ENCODE peak calls at places on chromosomes 4 and X, in six cellular contexts. One of them, this sample, is unnamed.

GRCh38 chr4:103075894-103076776 is at the start of gene SLC9B2:
- DNase-seq in heart right ventricle: peak
- DNase-seq in D721Med: peak
- DNase-seq in NCI-H774: no peak
- DNase-seq in hepatocyte: peak
- DNase-seq in activated CD4-positive, alpha-beta T cell treated with anti-CD3 and anti-CD28 coated beads, Interleukin-2, amount 50 U/mL, for 48 hours: peak
- DNase-seq in this sample: peak

GRCh38 chrX:9189286-9189685 is 155.4 kb upstream of the FAM9B start:
- DNase-seq in hepatocyte: no peak
- DNase-seq in D721Med: no peak
- DNase-seq in NCI-H774: peak
- DNase-seq in heart right ventricle: no peak
- DNase-seq in activated CD4-positive, alpha-beta T cell treated with anti-CD3 and anti-CD28 coated beads, Interleukin-2, amount 50 U/mL, for 48 hours: no peak
- DNase-seq in this sample: no peak

GRCh38 chr4:53905935-53906377 is 158.4 kb downstream of the CHIC2 start:
- DNase-seq in hepatocyte: peak
- DNase-seq in heart right ventricle: peak
- DNase-seq in NCI-H774: peak
- DNase-seq in D721Med: no peak
- DNase-seq in activated CD4-positive, alpha-beta T cell treated with anti-CD3 and anti-CD28 coated beads, Interleukin-2, amount 50 U/mL, for 48 hours: no peak
- DNase-seq in this sample: peak

GRCh38 chr4:179803857-179804256 is 2361.6 kb upstream of the AGA start:
- DNase-seq in heart right ventricle: no peak
- DNase-seq in D721Med: no peak
- DNase-seq in NCI-H774: no peak
- DNase-seq in hepatocyte: no peak
- DNase-seq in activated CD4-positive, alpha-beta T cell treated with anti-CD3 and anti-CD28 coated beads, Interleukin-2, amount 50 U/mL, for 48 hours: no peak
- DNase-seq in this sample: no peak

GRCh38 chr4:1602621-1603412 is 81.3 kb downstream of the FAM53A start:
- DNase-seq in D721Med: no peak
- DNase-seq in NCI-H774: no peak
- DNase-seq in activated CD4-positive, alpha-beta T cell treated with anti-CD3 and anti-CD28 coated beads, Interleukin-2, amount 50 U/mL, for 48 hours: no peak
- DNase-seq in heart right ventricle: no peak
- DNase-seq in hepatocyte: no peak
- DNase-seq in this sample: no peak

GRCh38 chr4:142129931-142130330 is 493.5 kb downstream of the IL15 start:
- DNase-seq in heart right ventricle: no peak
- DNase-seq in activated CD4-positive, alpha-beta T cell treated with anti-CD3 and anti-CD28 coated beads, Interleukin-2, amount 50 U/mL, for 48 hours: no peak
- DNase-seq in D721Med: no peak
- DNase-seq in NCI-H774: no peak
- DNase-seq in hepatocyte: no peak
- DNase-seq in this sample: no peak

GRCh38 chr4:71878388-71878787 is 94.5 kb upstream of the GC start:
- DNase-seq in D721Med: no peak
- DNase-seq in activated CD4-positive, alpha-beta T cell treated with anti-CD3 and anti-CD28 coated beads, Interleukin-2, amount 50 U/mL, for 48 hours: no peak
- DNase-seq in heart right ventricle: no peak
- DNase-seq in hepatocyte: no peak
- DNase-seq in NCI-H774: no peak
- DNase-seq in this sample: no peak

GRCh38 chr4:85953651-85954018 is 406.2 kb downstream of the MAPK10 start:
- DNase-seq in NCI-H774: no peak
- DNase-seq in heart right ventricle: no peak
- DNase-seq in hepatocyte: peak
- DNase-seq in activated CD4-positive, alpha-beta T cell treated with anti-CD3 and anti-CD28 coated beads, Interleukin-2, amount 50 U/mL, for 48 hours: no peak
- DNase-seq in D721Med: no peak
- DNase-seq in this sample: no peak

GRCh38 chrX:39944416-39944815 is 153.3 kb downstream of the BCOR start:
- DNase-seq in NCI-H774: no peak
- DNase-seq in activated CD4-positive, alpha-beta T cell treated with anti-CD3 and anti-CD28 coated beads, Interleukin-2, amount 50 U/mL, for 48 hours: no peak
- DNase-seq in D721Med: no peak
- DNase-seq in heart right ventricle: no peak
- DNase-seq in hepatocyte: no peak
- DNase-seq in this sample: no peak

GRCh38 chrX:136694491-136695087 is 46.6 kb downstream of the CD40LG start:
- DNase-seq in heart right ventricle: no peak
- DNase-seq in NCI-H774: peak
- DNase-seq in D721Med: no peak
- DNase-seq in activated CD4-positive, alpha-beta T cell treated with anti-CD3 and anti-CD28 coated beads, Interleukin-2, amount 50 U/mL, for 48 hours: no peak
- DNase-seq in hepatocyte: peak
- DNase-seq in this sample: no peak

GRCh38 chr4:773214-773613 is 52.7 kb downstream of the CPLX1 start:
- DNase-seq in activated CD4-positive, alpha-beta T cell treated with anti-CD3 and anti-CD28 coated beads, Interleukin-2, amount 50 U/mL, for 48 hours: no peak
- DNase-seq in hepatocyte: no peak
- DNase-seq in NCI-H774: no peak
- DNase-seq in D721Med: no peak
- DNase-seq in heart right ventricle: no peak
- DNase-seq in this sample: no peak

GRCh38 chr4:113998531-113998930 is 19.1 kb upstream of the ARSJ start:
- DNase-seq in activated CD4-positive, alpha-beta T cell treated with anti-CD3 and anti-CD28 coated beads, Interleukin-2, amount 50 U/mL, for 48 hours: no peak
- DNase-seq in NCI-H774: no peak
- DNase-seq in hepatocyte: no peak
- DNase-seq in heart right ventricle: no peak
- DNase-seq in D721Med: no peak
- DNase-seq in this sample: no peak

GRCh38 chrX:7941390-7942042 is 14.3 kb upstream of the PNPLA4 start:
- DNase-seq in hepatocyte: peak
- DNase-seq in D721Med: no peak
- DNase-seq in activated CD4-positive, alpha-beta T cell treated with anti-CD3 and anti-CD28 coated beads, Interleukin-2, amount 50 U/mL, for 48 hours: no peak
- DNase-seq in heart right ventricle: no peak
- DNase-seq in NCI-H774: no peak
- DNase-seq in this sample: no peak

GRCh38 chr4:96093057-96093456 is 253.2 kb downstream of the PDHA2 start:
- DNase-seq in hepatocyte: no peak
- DNase-seq in NCI-H774: peak
- DNase-seq in activated CD4-positive, alpha-beta T cell treated with anti-CD3 and anti-CD28 coated beads, Interleukin-2, amount 50 U/mL, for 48 hours: no peak
- DNase-seq in heart right ventricle: no peak
- DNase-seq in D721Med: no peak
- DNase-seq in this sample: no peak

GRCh38 chrX:2577844-2578444 is 77.2 kb upstream of the DHRSX start:
- DNase-seq in NCI-H774: no peak
- DNase-seq in hepatocyte: no peak
- DNase-seq in D721Med: no peak
- DNase-seq in activated CD4-positive, alpha-beta T cell treated with anti-CD3 and anti-CD28 coated beads, Interleukin-2, amount 50 U/mL, for 48 hours: no peak
- DNase-seq in heart right ventricle: no peak
- DNase-seq in this sample: no peak

GRCh38 chr4:150007512-150007911 is 70.7 kb upstream of the DCLK2 start:
- DNase-seq in D721Med: no peak
- DNase-seq in NCI-H774: no peak
- DNase-seq in activated CD4-positive, alpha-beta T cell treated with anti-CD3 and anti-CD28 coated beads, Interleukin-2, amount 50 U/mL, for 48 hours: no peak
- DNase-seq in heart right ventricle: no peak
- DNase-seq in hepatocyte: no peak
- DNase-seq in this sample: no peak

GRCh38 chr4:168784786-168785461 is 225.1 kb downstream of the CBR4 start:
- DNase-seq in D721Med: no peak
- DNase-seq in activated CD4-positive, alpha-beta T cell treated with anti-CD3 and anti-CD28 coated beads, Interleukin-2, amount 50 U/mL, for 48 hours: no peak
- DNase-seq in hepatocyte: no peak
- DNase-seq in NCI-H774: no peak
- DNase-seq in heart right ventricle: no peak
- DNase-seq in this sample: no peak

GRCh38 chr4:22670953-22671352 is 21.8 kb upstream of the GBA3 start:
- DNase-seq in hepatocyte: peak
- DNase-seq in heart right ventricle: no peak
- DNase-seq in D721Med: no peak
- DNase-seq in activated CD4-positive, alpha-beta T cell treated with anti-CD3 and anti-CD28 coated beads, Interleukin-2, amount 50 U/mL, for 48 hours: no peak
- DNase-seq in NCI-H774: no peak
- DNase-seq in this sample: no peak

GRCh38 chr4:23219779-23220408 is 527.2 kb downstream of the GBA3 start:
- DNase-seq in D721Med: no peak
- DNase-seq in heart right ventricle: no peak
- DNase-seq in hepatocyte: no peak
- DNase-seq in activated CD4-positive, alpha-beta T cell treated with anti-CD3 and anti-CD28 coated beads, Interleukin-2, amount 50 U/mL, for 48 hours: no peak
- DNase-seq in NCI-H774: no peak
- DNase-seq in this sample: no peak

GRCh38 chrX:68186552-68187262 is 246.6 kb downstream of the OPHN1 start:
- DNase-seq in activated CD4-positive, alpha-beta T cell treated with anti-CD3 and anti-CD28 coated beads, Interleukin-2, amount 50 U/mL, for 48 hours: no peak
- DNase-seq in NCI-H774: no peak
- DNase-seq in hepatocyte: no peak
- DNase-seq in heart right ventricle: no peak
- DNase-seq in D721Med: no peak
- DNase-seq in this sample: no peak

GRCh38 chr4:3672465-3672831 is 93.7 kb upstream of the ADRA2C start:
- DNase-seq in activated CD4-positive, alpha-beta T cell treated with anti-CD3 and anti-CD28 coated beads, Interleukin-2, amount 50 U/mL, for 48 hours: no peak
- DNase-seq in heart right ventricle: no peak
- DNase-seq in NCI-H774: no peak
- DNase-seq in hepatocyte: no peak
- DNase-seq in D721Med: no peak
- DNase-seq in this sample: no peak

GRCh38 chr4:93646225-93646930 is 182.2 kb upstream of the ATOH1 start:
- DNase-seq in heart right ventricle: no peak
- DNase-seq in activated CD4-positive, alpha-beta T cell treated with anti-CD3 and anti-CD28 coated beads, Interleukin-2, amount 50 U/mL, for 48 hours: no peak
- DNase-seq in NCI-H774: no peak
- DNase-seq in D721Med: no peak
- DNase-seq in hepatocyte: peak
- DNase-seq in this sample: no peak

GRCh38 chrX:12446342-12447075 is 308.2 kb downstream of the FRMPD4 start:
- DNase-seq in heart right ventricle: no peak
- DNase-seq in D721Med: no peak
- DNase-seq in hepatocyte: no peak
- DNase-seq in NCI-H774: no peak
- DNase-seq in activated CD4-positive, alpha-beta T cell treated with anti-CD3 and anti-CD28 coated beads, Interleukin-2, amount 50 U/mL, for 48 hours: no peak
- DNase-seq in this sample: no peak

GRCh38 chr4:149029056-149029651 is 586.9 kb upstream of the NR3C2 start:
- DNase-seq in D721Med: no peak
- DNase-seq in heart right ventricle: no peak
- DNase-seq in activated CD4-positive, alpha-beta T cell treated with anti-CD3 and anti-CD28 coated beads, Interleukin-2, amount 50 U/mL, for 48 hours: no peak
- DNase-seq in hepatocyte: peak
- DNase-seq in NCI-H774: no peak
- DNase-seq in this sample: no peak

GRCh38 chrX:46994096-46994495 is 81.9 kb downstream of the JADE3 start:
- DNase-seq in hepatocyte: no peak
- DNase-seq in NCI-H774: no peak
- DNase-seq in D721Med: no peak
- DNase-seq in activated CD4-positive, alpha-beta T cell treated with anti-CD3 and anti-CD28 coated beads, Interleukin-2, amount 50 U/mL, for 48 hours: no peak
- DNase-seq in heart right ventricle: no peak
- DNase-seq in this sample: peak

GRCh38 chr4:170091069-170091696 is 1.4 kb upstream of the AADAT start:
- DNase-seq in heart right ventricle: no peak
- DNase-seq in activated CD4-positive, alpha-beta T cell treated with anti-CD3 and anti-CD28 coated beads, Interleukin-2, amount 50 U/mL, for 48 hours: no peak
- DNase-seq in hepatocyte: peak
- DNase-seq in D721Med: no peak
- DNase-seq in NCI-H774: no peak
- DNase-seq in this sample: no peak

GRCh38 chr4:111960241-111960667 is 185.0 kb upstream of the FAM241A start:
- DNase-seq in D721Med: no peak
- DNase-seq in hepatocyte: no peak
- DNase-seq in NCI-H774: no peak
- DNase-seq in heart right ventricle: no peak
- DNase-seq in activated CD4-positive, alpha-beta T cell treated with anti-CD3 and anti-CD28 coated beads, Interleukin-2, amount 50 U/mL, for 48 hours: no peak
- DNase-seq in this sample: no peak

GRCh38 chr4:112900416-112900815 is 149.0 kb upstream of the ANK2 start:
- DNase-seq in NCI-H774: no peak
- DNase-seq in D721Med: no peak
- DNase-seq in activated CD4-positive, alpha-beta T cell treated with anti-CD3 and anti-CD28 coated beads, Interleukin-2, amount 50 U/mL, for 48 hours: no peak
- DNase-seq in hepatocyte: no peak
- DNase-seq in heart right ventricle: no peak
- DNase-seq in this sample: no peak

GRCh38 chr4:123559955-123560669 is 163.5 kb downstream of the SPRY1 start:
- DNase-seq in hepatocyte: no peak
- DNase-seq in NCI-H774: no peak
- DNase-seq in D721Med: no peak
- DNase-seq in heart right ventricle: no peak
- DNase-seq in activated CD4-positive, alpha-beta T cell treated with anti-CD3 and anti-CD28 coated beads, Interleukin-2, amount 50 U/mL, for 48 hours: no peak
- DNase-seq in this sample: no peak

GRCh38 chrX:43971966-43972961 is 926 bp downstream of the NDP start:
- DNase-seq in heart right ventricle: no peak
- DNase-seq in NCI-H774: no peak
- DNase-seq in hepatocyte: peak
- DNase-seq in activated CD4-positive, alpha-beta T cell treated with anti-CD3 and anti-CD28 coated beads, Interleukin-2, amount 50 U/mL, for 48 hours: no peak
- DNase-seq in D721Med: no peak
- DNase-seq in this sample: peak

GRCh38 chr4:86730310-86730709 is 118.9 kb downstream of the SLC10A6 start:
- DNase-seq in hepatocyte: no peak
- DNase-seq in D721Med: no peak
- DNase-seq in NCI-H774: no peak
- DNase-seq in heart right ventricle: no peak
- DNase-seq in activated CD4-positive, alpha-beta T cell treated with anti-CD3 and anti-CD28 coated beads, Interleukin-2, amount 50 U/mL, for 48 hours: no peak
- DNase-seq in this sample: no peak

GRCh38 chr4:15233626-15234025 is 194.2 kb upstream of the C1QTNF7 start:
- DNase-seq in NCI-H774: no peak
- DNase-seq in activated CD4-positive, alpha-beta T cell treated with anti-CD3 and anti-CD28 coated beads, Interleukin-2, amount 50 U/mL, for 48 hours: peak
- DNase-seq in heart right ventricle: no peak
- DNase-seq in D721Med: no peak
- DNase-seq in hepatocyte: no peak
- DNase-seq in this sample: no peak

GRCh38 chr4:142091085-142091513 is 454.7 kb downstream of the IL15 start:
- DNase-seq in D721Med: no peak
- DNase-seq in hepatocyte: no peak
- DNase-seq in heart right ventricle: peak
- DNase-seq in NCI-H774: no peak
- DNase-seq in activated CD4-positive, alpha-beta T cell treated with anti-CD3 and anti-CD28 coated beads, Interleukin-2, amount 50 U/mL, for 48 hours: no peak
- DNase-seq in this sample: no peak

GRCh38 chr4:175671491-175671934 is 140.6 kb downstream of the GPM6A start:
- DNase-seq in NCI-H774: no peak
- DNase-seq in D721Med: no peak
- DNase-seq in activated CD4-positive, alpha-beta T cell treated with anti-CD3 and anti-CD28 coated beads, Interleukin-2, amount 50 U/mL, for 48 hours: no peak
- DNase-seq in heart right ventricle: no peak
- DNase-seq in hepatocyte: peak
- DNase-seq in this sample: no peak

GRCh38 chrX:72169008-72169728 is 12.4 kb upstream of the PIN4 start:
- DNase-seq in heart right ventricle: peak
- DNase-seq in hepatocyte: no peak
- DNase-seq in activated CD4-positive, alpha-beta T cell treated with anti-CD3 and anti-CD28 coated beads, Interleukin-2, amount 50 U/mL, for 48 hours: peak
- DNase-seq in D721Med: no peak
- DNase-seq in NCI-H774: no peak
- DNase-seq in this sample: no peak

GRCh38 chr4:178632415-178632814 is 1190.2 kb upstream of the AGA start:
- DNase-seq in NCI-H774: no peak
- DNase-seq in D721Med: no peak
- DNase-seq in heart right ventricle: no peak
- DNase-seq in activated CD4-positive, alpha-beta T cell treated with anti-CD3 and anti-CD28 coated beads, Interleukin-2, amount 50 U/mL, for 48 hours: no peak
- DNase-seq in hepatocyte: no peak
- DNase-seq in this sample: no peak

GRCh38 chrX:29561417-29561816 is 653.9 kb upstream of the MAGEB2 start:
- DNase-seq in D721Med: no peak
- DNase-seq in activated CD4-positive, alpha-beta T cell treated with anti-CD3 and anti-CD28 coated beads, Interleukin-2, amount 50 U/mL, for 48 hours: no peak
- DNase-seq in heart right ventricle: no peak
- DNase-seq in NCI-H774: no peak
- DNase-seq in hepatocyte: no peak
- DNase-seq in this sample: no peak

GRCh38 chrX:105645667-105646354 is 176.5 kb upstream of the NRK start:
- DNase-seq in NCI-H774: no peak
- DNase-seq in heart right ventricle: no peak
- DNase-seq in activated CD4-positive, alpha-beta T cell treated with anti-CD3 and anti-CD28 coated beads, Interleukin-2, amount 50 U/mL, for 48 hours: no peak
- DNase-seq in D721Med: no peak
- DNase-seq in hepatocyte: no peak
- DNase-seq in this sample: no peak